ENCODE peak calls at places on chromosomes 11 and 22, in ten cellular contexts. P is stimulated activated CD4-positive, alpha-beta T cell treated with anti-CD3 and anti-CD28 coated beads, Interleukin-15, amount 100 ng/mL, for 1 hour; R is gastrocnemius medialis; H is adrenal gland; N is fibroblast of villous mesenchyme; D is fibroblast of gingiva; Z is T-helper 1 cell; V is ACHN; M is neuronal stem cell; C is activated naive CD8-positive, alpha-beta T cell treated with anti-CD3 and anti-CD28 coated beads, Interleukin-2, amount 50 U/mL, for 24 hours. O is an unnamed sample.

GRCh38 chr22:41939981-41940852 is 6.7 kb downstream of the CENPM start:
- DNase-seq in D (no peak), Z (peak), V (no peak), R (no peak), C (peak), P (peak), M (no peak), H (no peak), N (no peak), O (peak)

GRCh38 chr11:128695539-128696221 is 1.8 kb downstream of the FLI1 start:
- DNase-seq in V (no peak), N (peak), R (no peak), C (no peak), P (no peak), Z (no peak), M (no peak), D (no peak), H (peak), O (no peak)

GRCh38 chr22:50208939-50209892 is 8.4 kb downstream of the SELENOO start:
- DNase-seq in D (no peak), R (no peak), M (no peak), Z (peak), H (peak), V (no peak), P (no peak), C (no peak), N (no peak), O (no peak)

GRCh38 chr11:109302591-109303334 is 119.2 kb upstream of the C11orf87 start:
- DNase-seq in Z (no peak), V (no peak), C (no peak), D (no peak), H (no peak), N (no peak), R (no peak), M (no peak), P (no peak), O (no peak)

GRCh38 chr22:18994780-18995711 is 59.0 kb upstream of the PRODH start:
- DNase-seq in Z (no peak), M (peak), C (no peak), R (no peak), V (peak), D (no peak), N (no peak), H (peak), P (no peak), O (peak)

GRCh38 chr11:19525276-19525675 is 187.4 kb upstream of the NAV2 start:
- DNase-seq in P (no peak), V (no peak), Z (no peak), H (no peak), M (no peak), R (no peak), C (no peak), D (no peak), N (no peak), O (no peak)

GRCh38 chr11:1994121-1994520 is 3.5 kb downstream of the H19 start:
- DNase-seq in H (no peak), R (no peak), M (no peak), D (no peak), C (no peak), V (no peak), N (no peak), Z (no peak), P (no peak), O (no peak)

GRCh38 chr11:15289718-15290117 is 175.0 kb downstream of the INSC start:
- DNase-seq in D (no peak), R (no peak), V (no peak), H (no peak), Z (no peak), C (no peak), M (no peak), P (no peak), N (no peak), O (no peak)

GRCh38 chr11:69645801-69646492 is 5.0 kb downstream of the CCND1 start:
- DNase-seq in Z (no peak), H (no peak), M (no peak), D (no peak), N (no peak), V (no peak), P (no peak), R (no peak), C (no peak), O (no peak)

GRCh38 chr11:19455731-19456130 is 215.0 kb upstream of the E2F8 start:
- DNase-seq in H (no peak), C (no peak), V (no peak), Z (no peak), D (peak), M (no peak), P (no peak), R (no peak), N (peak), O (no peak)

GRCh38 chr22:44147821-44148574 is 32.7 kb upstream of the PARVG start:
- DNase-seq in Z (no peak), D (no peak), N (peak), R (no peak), M (no peak), C (no peak), H (no peak), V (peak), P (no peak), O (peak)

GRCh38 chr11:64165482-64165841 is 451 bp downstream of the MACROD1 start:
- DNase-seq in P (peak), M (no peak), R (peak), D (no peak), V (peak), N (no peak), C (peak), Z (no peak), H (no peak), O (no peak)

GRCh38 chr22:33476716-33477115 is 418.5 kb upstream of the SYN3 start:
- DNase-seq in V (peak), D (peak), M (no peak), C (no peak), R (no peak), N (no peak), H (peak), Z (no peak), P (no peak), O (peak)

GRCh38 chr22:35426801-35427140 is 26.8 kb downstream of the MCM5 start:
- DNase-seq in V (no peak), C (no peak), N (no peak), H (no peak), R (no peak), Z (no peak), P (no peak), D (no peak), M (peak), O (no peak)

GRCh38 chr11:93908689-93909088 is 58.3 kb upstream of the VSTM5 start:
- DNase-seq in Z (no peak), H (no peak), N (peak), V (peak), R (no peak), P (no peak), C (no peak), D (peak), M (no peak), O (no peak)

GRCh38 chr11:12856338-12856737 is 152.8 kb upstream of the RASSF10 start:
- DNase-seq in P (no peak), M (no peak), C (no peak), H (no peak), D (no peak), N (no peak), V (no peak), Z (no peak), R (no peak), O (no peak)

GRCh38 chr11:108854366-108854765 is 189.5 kb downstream of the DDX10 start:
- DNase-seq in P (no peak), V (no peak), M (no peak), Z (no peak), C (no peak), N (peak), D (no peak), H (no peak), R (no peak), O (no peak)

GRCh38 chr11:108117746-108118371 is 3.5 kb upstream of the ACAT1 start:
- DNase-seq in Z (no peak), C (no peak), P (no peak), R (no peak), M (no peak), N (peak), D (peak), H (no peak), V (peak), O (no peak)

GRCh38 chr11:68457898-68458249 is 2.7 kb upstream of the PPP6R3 start:
- DNase-seq in M (no peak), V (no peak), R (no peak), P (no peak), Z (no peak), H (no peak), N (no peak), D (no peak), C (no peak), O (no peak)

GRCh38 chr11:89491141-89491690 is at the start of gene NOX4:
- DNase-seq in V (peak), P (no peak), C (no peak), R (no peak), D (peak), H (peak), N (peak), Z (peak), M (peak), O (peak)

GRCh38 chr22:47132428-47132825 is 370.0 kb downstream of the TBC1D22A start:
- DNase-seq in D (no peak), P (no peak), N (no peak), R (no peak), Z (no peak), H (no peak), M (no peak), C (no peak), V (no peak), O (no peak)

GRCh38 chr11:74380746-74381439 is 17.3 kb downstream of the PGM2L1 start:
- DNase-seq in P (no peak), N (no peak), R (no peak), D (no peak), C (no peak), V (peak), M (no peak), Z (no peak), H (peak), O (peak)

GRCh38 chr22:25153961-25154685 is 45.5 kb upstream of the CRYBB3 start:
- DNase-seq in R (peak), M (no peak), Z (no peak), N (peak), P (no peak), D (peak), H (peak), V (no peak), C (no peak), O (peak)

GRCh38 chr11:133041928-133042890 is 490.1 kb downstream of the OPCML start:
- DNase-seq in M (no peak), D (no peak), C (no peak), N (no peak), R (no peak), P (no peak), H (no peak), Z (no peak), V (no peak), O (no peak)

O was measured in mucosa of gallbladder.